ENCODE peak calls at places on chromosome 17, in nine cellular contexts. R is mucosa of gallbladder; L is nucleus accumbens; T is naive thymus-derived CD8-positive, alpha-beta T cell; D is activated CD8-positive, alpha-beta memory T cell treated with anti-CD3 and anti-CD28 coated beads for 24 hours; K is tibial artery; N is stimulated activated CD4-positive, alpha-beta T cell treated with anti-CD3 and anti-CD28 coated beads, TNF-alpha, amount 100 ng/mL, for 48 hours; X is stimulated activated CD8-positive, alpha-beta memory T cell treated with anti-CD3 and anti-CD28 coated beads, Interleukin-12 subunit alpha, Interleukin-12 subunit beta, amount 100 ng/mL, for 4 hours; O is AG20443. Y is an unnamed sample.

GRCh38 chr17:72565006-72565405 is 444.2 kb downstream of the SOX9 start:
- DNase-seq in R (no peak), L (no peak), T (no peak), D (no peak), K (no peak), N (no peak), X (no peak), O (no peak), Y (no peak)

GRCh38 chr17:44987883-44988195 is 19.7 kb upstream of the C1QL1 start:
- DNase-seq in R (no peak), L (no peak), T (no peak), D (no peak), K (no peak), N (no peak), X (no peak), O (no peak), Y (no peak)

GRCh38 chr17:38344127-38344745 is 480 bp upstream of the GPR179 start:
- DNase-seq in R (no peak), L (peak), T (no peak), D (no peak), K (no peak), N (no peak), X (no peak), O (no peak), Y (no peak)

GRCh38 chr17:40251576-40251975 is 32.5 kb downstream of the WIPF2 start:
- DNase-seq in R (peak), L (no peak), T (no peak), D (no peak), K (peak), N (no peak), X (no peak), O (peak), Y (peak)

GRCh38 chr17:78284146-78284545 is 52.7 kb downstream of the TMEM235 start:
- DNase-seq in R (no peak), L (no peak), T (no peak), D (no peak), K (no peak), N (no peak), X (no peak), O (peak), Y (no peak)

GRCh38 chr17:33889079-33889478 is 366.0 kb upstream of the CCL2 start:
- DNase-seq in R (no peak), L (no peak), T (no peak), D (no peak), K (no peak), N (no peak), X (no peak), O (no peak), Y (no peak)

GRCh38 chr17:8420041-8420934 is 15.4 kb upstream of the NDEL1 start:
- DNase-seq in R (peak), L (peak), T (no peak), D (no peak), K (peak), N (no peak), X (no peak), O (peak), Y (no peak)

GRCh38 chr17:67137026-67137370 is 92.6 kb downstream of the CACNG1 start:
- DNase-seq in R (no peak), L (no peak), T (no peak), D (no peak), K (no peak), N (no peak), X (no peak), O (no peak), Y (no peak)

GRCh38 chr17:76260669-76261068 is 4.5 kb upstream of the UBALD2 start:
- DNase-seq in R (no peak), L (no peak), T (no peak), D (no peak), K (no peak), N (no peak), X (no peak), O (no peak), Y (no peak)

GRCh38 chr17:62725791-62726249 is 82.3 kb downstream of the MARCHF10 start:
- DNase-seq in R (no peak), L (no peak), T (no peak), D (no peak), K (no peak), N (no peak), X (no peak), O (no peak), Y (no peak)

GRCh38 chr17:56085576-56086267 is 67.6 kb upstream of the ANKFN1 start:
- DNase-seq in R (no peak), L (no peak), T (no peak), D (no peak), K (no peak), N (no peak), X (no peak), O (no peak), Y (no peak)

GRCh38 chr17:74404218-74404617 is 27.7 kb upstream of the GPRC5C start:
- DNase-seq in R (no peak), L (no peak), T (no peak), D (no peak), K (no peak), N (no peak), X (no peak), O (no peak), Y (no peak)